ENCODE peak calls at places on chromosome 10, in five cellular contexts. C is transverse colon, B is sigmoid colon, Y is upper lobe of left lung, Q is GM12892. J is an unnamed sample.

GRCh38 chr10:121425623-121426022 is 172.6 kb downstream of the FGFR2 start:
- DNase-seq in Y (no peak), B (no peak), Q (no peak), C (no peak), J (no peak)

GRCh38 chr10:121927361-121927840 is 430 bp downstream of the ATE1 start:
- DNase-seq in B (peak; percentile 79), Q (peak; percentile 40), C (peak; percentile 73), Y (no peak), J (no peak)

GRCh38 chr10:30434273-30435067 is 486 bp downstream of the MAP3K8 start:
- DNase-seq in C (peak; percentile 88), B (peak; percentile 96), Q (peak; percentile 64), Y (peak; percentile 93), J (peak; percentile 94)

GRCh38 chr10:18043148-18043547 is 91.4 kb downstream of the SLC39A12 start:
- DNase-seq in C (no peak), Q (no peak), Y (no peak), B (no peak), J (no peak)

GRCh38 chr10:99930731-99931550 is 78.8 kb downstream of the DNMBP start:
- DNase-seq in Q (no peak), Y (no peak), B (no peak), C (peak; percentile 89), J (no peak)

GRCh38 chr10:61902448-61903183 is 1.1 kb downstream of the ARID5B start:
- DNase-seq in Q (no peak), C (peak; percentile 64), Y (no peak), B (peak; percentile 81), J (no peak)

GRCh38 chr10:78545756-78546155 is 512.1 kb downstream of the RPS24 start:
- DNase-seq in C (no peak), B (no peak), Q (no peak), Y (no peak), J (no peak)

GRCh38 chr10:3484306-3485187 is 300.5 kb downstream of the KLF6 start:
- DNase-seq in Q (no peak), Y (no peak), C (no peak), B (no peak), J (no peak)

GRCh38 chr10:132937861-132938260 is 4.5 kb downstream of the CFAP46 start:
- DNase-seq in B (no peak), Y (peak; percentile 59), C (no peak), Q (no peak), J (no peak)

GRCh38 chr10:695396-695795 is 5.9 kb upstream of the DIP2C start:
- DNase-seq in C (no peak), Q (no peak), B (no peak), Y (peak; percentile 71), J (no peak)

GRCh38 chr10:114525368-114525949 is 121.2 kb upstream of the AFAP1L2 start:
- DNase-seq in B (no peak), C (no peak), Y (no peak), Q (no peak), J (no peak)
- TF ChIP-seq POLR2AphosphoS5 in B (peak; percentile 34), C (no peak), Y (no peak), Q (no peak), J (no peak)

GRCh38 chr10:4541292-4541691 is 284.7 kb upstream of the AKR1E2 start:
- DNase-seq in Y (no peak), Q (no peak), B (no peak), C (peak; percentile 19), J (no peak)
- TF ChIP-seq POLR2AphosphoS5 in Y (peak; percentile 43), Q (no peak), B (no peak), C (no peak), J (no peak)

DNA sequence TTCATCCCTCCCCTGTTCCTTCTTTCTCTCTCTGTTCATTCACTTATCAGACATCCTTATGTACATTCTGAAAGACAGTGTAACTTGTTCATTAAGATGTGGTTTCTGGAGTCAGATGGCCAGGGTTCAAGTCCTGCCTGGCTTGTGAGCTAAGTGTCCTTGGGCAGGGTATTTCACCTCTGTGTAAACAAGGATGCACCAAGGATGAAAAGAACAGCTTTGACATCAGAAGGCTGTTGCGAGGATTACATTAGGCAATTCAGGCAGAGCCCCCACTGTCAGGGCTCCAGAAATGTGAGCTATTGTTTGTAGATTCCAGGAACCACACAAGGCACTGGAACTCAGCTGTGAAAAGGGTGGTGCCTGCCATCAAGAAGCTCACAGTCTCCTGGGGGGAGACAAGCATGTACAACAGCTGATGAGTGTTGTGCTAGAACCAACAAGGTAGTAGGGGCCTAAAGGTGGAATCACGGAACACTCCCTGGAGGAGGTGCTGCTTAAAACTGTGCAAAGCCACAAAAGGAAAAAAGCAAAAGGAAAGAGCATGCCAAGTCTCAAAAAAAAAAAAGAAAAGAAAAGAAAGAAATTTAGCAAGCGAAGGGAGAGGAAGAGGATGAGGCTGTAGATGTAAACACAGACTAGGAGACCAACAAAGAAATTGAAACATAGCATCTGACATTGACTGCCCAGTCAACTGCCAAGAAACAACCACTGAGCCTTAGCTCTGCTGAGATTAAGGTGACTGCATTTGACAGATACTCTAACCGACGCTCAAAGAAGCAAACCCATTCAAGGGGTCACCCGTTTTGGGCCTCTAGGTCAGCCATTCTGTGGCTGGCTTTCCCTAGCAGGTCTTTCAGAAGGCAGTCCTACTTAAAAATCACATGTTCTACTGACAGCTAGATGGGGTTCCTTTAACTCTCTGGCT is 12.5 kb downstream of the PDLIM1 start:
- DNase-seq in Q (no peak), Y (no peak), C (no peak), B (peak; percentile 86), J (no peak)
- TF ChIP-seq POLR2AphosphoS5 in Q (no peak), Y (peak; percentile 78), C (peak; percentile 62), B (peak; percentile 37), J (no peak)

GRCh38 chr10:59454289-59454919 is 92.1 kb upstream of the FAM13C start:
- DNase-seq in C (no peak), Q (no peak), Y (no peak), B (no peak), J (no peak)
- TF ChIP-seq POLR2AphosphoS5 in C (no peak), Q (no peak), Y (no peak), B (no peak), J (no peak)

DNA sequence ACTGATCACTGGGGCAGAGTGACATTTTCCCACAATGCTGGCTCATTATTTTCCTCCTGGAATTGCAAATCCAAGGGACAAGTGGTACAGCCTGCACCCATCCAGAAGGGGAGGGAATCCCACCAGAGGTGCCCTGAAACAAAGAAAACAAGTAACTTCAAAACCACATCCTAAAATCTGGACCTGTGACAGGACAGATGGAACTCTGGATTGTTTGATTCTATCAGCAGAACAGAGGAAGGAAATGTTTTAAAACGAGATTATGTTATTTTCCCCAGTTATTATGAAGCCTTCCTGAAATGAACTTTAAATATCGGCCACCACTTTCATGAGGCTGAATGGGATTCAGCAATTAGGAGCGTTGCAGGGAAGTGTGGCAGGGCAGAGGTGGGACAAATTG is 62.2 kb upstream of the ECHDC3 start:
- DNase-seq in Y (no peak), Q (no peak), C (no peak), B (peak; percentile 10), J (no peak)
- TF ChIP-seq POLR2AphosphoS5 in Y (no peak), Q (no peak), C (no peak), B (no peak), J (no peak)

GRCh38 chr10:70474780-70475179 is 3.8 kb upstream of the PALD1 start:
- DNase-seq in Y (no peak), Q (no peak), C (no peak), B (no peak), J (no peak)
- TF ChIP-seq POLR2AphosphoS5 in Y (no peak), Q (no peak), C (no peak), B (no peak), J (no peak)

DNA sequence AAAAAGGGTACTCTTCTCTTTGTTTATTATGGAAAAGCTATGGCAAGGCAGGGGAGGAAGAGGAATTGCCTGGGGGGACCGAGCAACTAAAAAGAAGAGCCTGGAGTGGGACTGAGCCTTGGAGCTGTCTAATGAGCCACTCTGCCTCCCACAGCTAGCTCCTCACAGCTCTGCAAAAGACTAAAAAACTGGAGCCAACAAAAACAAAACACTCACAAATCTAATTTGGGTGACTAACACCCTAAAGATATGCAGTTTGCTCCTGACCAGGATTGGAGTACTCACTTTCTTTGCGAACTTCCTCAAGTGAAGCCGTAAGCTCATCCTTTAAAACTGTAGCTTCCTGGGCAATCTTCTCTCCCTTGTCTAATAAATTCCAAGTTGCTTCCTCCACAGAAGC is 89.4 kb downstream of the CTNNA3 start:
- DNase-seq in Q (no peak), C (no peak), Y (no peak), B (no peak), J (no peak)
- TF ChIP-seq POLR2AphosphoS5 in Q (no peak), C (no peak), Y (no peak), B (no peak), J (no peak)

GRCh38 chr10:44998146-44998631 is 2.5 kb upstream of the ZNF22 start:
- DNase-seq in Q (no peak), C (no peak), Y (no peak), B (peak; percentile 75), J (no peak)
- TF ChIP-seq POLR2AphosphoS5 in Q (no peak), C (no peak), Y (no peak), B (peak; percentile 55), J (no peak)

DNA sequence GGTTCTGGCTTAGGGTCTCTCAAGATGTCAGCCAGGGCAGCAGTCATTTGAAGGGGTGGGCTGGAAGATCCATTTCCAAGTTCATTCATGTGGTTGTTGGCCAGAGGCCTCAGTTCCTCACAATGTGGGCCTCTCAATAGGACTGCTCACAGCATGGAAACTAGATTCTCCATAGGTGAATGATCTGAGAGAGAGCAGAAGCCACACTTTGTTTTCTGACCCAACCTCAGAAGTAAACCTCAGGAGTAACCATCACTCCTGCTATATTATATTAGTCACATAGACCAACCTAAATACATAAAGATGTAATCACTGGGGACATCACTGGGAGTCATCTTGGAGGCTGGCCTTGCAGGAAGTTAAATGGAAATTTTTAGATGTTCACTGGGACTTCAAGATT is 42.2 kb downstream of the GBF1 start:
- DNase-seq in Y (no peak), C (no peak), Q (no peak), B (no peak), J (no peak)
- TF ChIP-seq POLR2AphosphoS5 in Y (no peak), C (no peak), Q (no peak), B (no peak), J (no peak)

GRCh38 chr10:125160856-125161569 is 650 bp upstream of the CTBP2 start:
- DNase-seq in Y (peak; percentile 94), B (peak; percentile 93), C (peak; percentile 72), Q (no peak), J (peak; percentile 88)
- TF ChIP-seq POLR2AphosphoS5 in Y (no peak), B (peak; percentile 75), C (no peak), Q (no peak), J (no peak)